ENCODE peak calls at places on chromosomes 7 and 10, in five cellular contexts. One of them, this sample, is unnamed.

GRCh38 chr7:124781907-124782306 is 16.3 kb upstream of the GPR37 start:
- DNase-seq in aorta: no peak
- DNase-seq in activated CD4-positive, CD25-positive, alpha-beta regulatory T cell: no peak
- DNase-seq in T-helper 17 cell: no peak
- DNase-seq in H4: no peak
- DNase-seq in this sample: no peak

GRCh38 chr7:155850001-155850436 is 37.8 kb upstream of the SHH start:
- DNase-seq in H4: no peak
- DNase-seq in aorta: peak
- DNase-seq in T-helper 17 cell: no peak
- DNase-seq in activated CD4-positive, CD25-positive, alpha-beta regulatory T cell: no peak
- DNase-seq in this sample: no peak

GRCh38 chr7:94466516-94466915 is 43.1 kb upstream of the CASD1 start:
- DNase-seq in aorta: no peak
- DNase-seq in T-helper 17 cell: no peak
- DNase-seq in activated CD4-positive, CD25-positive, alpha-beta regulatory T cell: no peak
- DNase-seq in H4: no peak
- DNase-seq in this sample: no peak

GRCh38 chr7:118220583-118220982 is 3.9 kb upstream of the ANKRD7 start:
- DNase-seq in activated CD4-positive, CD25-positive, alpha-beta regulatory T cell: no peak
- DNase-seq in T-helper 17 cell: no peak
- DNase-seq in aorta: no peak
- DNase-seq in H4: no peak
- DNase-seq in this sample: no peak

GRCh38 chr7:90958669-90959068 is 305.6 kb upstream of the FZD1 start:
- DNase-seq in activated CD4-positive, CD25-positive, alpha-beta regulatory T cell: no peak
- DNase-seq in T-helper 17 cell: no peak
- DNase-seq in aorta: no peak
- DNase-seq in H4: no peak
- DNase-seq in this sample: no peak

GRCh38 chr10:357201-357950 is 222.1 kb downstream of the ZMYND11 start:
- DNase-seq in activated CD4-positive, CD25-positive, alpha-beta regulatory T cell: no peak
- DNase-seq in H4: no peak
- DNase-seq in T-helper 17 cell: no peak
- DNase-seq in aorta: no peak
- DNase-seq in this sample: no peak

GRCh38 chr7:33196194-33196593 is 66.8 kb downstream of the BBS9 start:
- DNase-seq in aorta: no peak
- DNase-seq in activated CD4-positive, CD25-positive, alpha-beta regulatory T cell: no peak
- DNase-seq in T-helper 17 cell: no peak
- DNase-seq in H4: no peak
- DNase-seq in this sample: peak

GRCh38 chr7:55593172-55593514 is 20.8 kb upstream of the VOPP1 start:
- DNase-seq in H4: no peak
- DNase-seq in aorta: no peak
- DNase-seq in activated CD4-positive, CD25-positive, alpha-beta regulatory T cell: no peak
- DNase-seq in T-helper 17 cell: no peak
- DNase-seq in this sample: no peak

GRCh38 chr10:117860823-117861222 is 185.9 kb downstream of the RAB11FIP2 start:
- DNase-seq in activated CD4-positive, CD25-positive, alpha-beta regulatory T cell: no peak
- DNase-seq in aorta: no peak
- DNase-seq in H4: no peak
- DNase-seq in T-helper 17 cell: no peak
- DNase-seq in this sample: peak

GRCh38 chr10:27223964-27224363 is 16.6 kb downstream of the ACBD5 start:
- DNase-seq in H4: peak
- DNase-seq in T-helper 17 cell: peak
- DNase-seq in activated CD4-positive, CD25-positive, alpha-beta regulatory T cell: peak
- DNase-seq in aorta: no peak
- DNase-seq in this sample: peak

GRCh38 chr7:73865738-73866445 is 4.9 kb downstream of the TMEM270 start:
- DNase-seq in aorta: no peak
- DNase-seq in H4: peak
- DNase-seq in activated CD4-positive, CD25-positive, alpha-beta regulatory T cell: no peak
- DNase-seq in T-helper 17 cell: no peak
- DNase-seq in this sample: peak

GRCh38 chr7:82376739-82377138 is 66.8 kb downstream of the CACNA2D1 start:
- DNase-seq in T-helper 17 cell: no peak
- DNase-seq in activated CD4-positive, CD25-positive, alpha-beta regulatory T cell: no peak
- DNase-seq in H4: no peak
- DNase-seq in aorta: no peak
- DNase-seq in this sample: no peak

GRCh38 chr10:102375250-102375649 is 20.3 kb upstream of the NFKB2 start:
- DNase-seq in aorta: no peak
- DNase-seq in H4: no peak
- DNase-seq in activated CD4-positive, CD25-positive, alpha-beta regulatory T cell: no peak
- DNase-seq in T-helper 17 cell: no peak
- DNase-seq in this sample: no peak

GRCh38 chr10:132451506-132452215 is 54.7 kb downstream of the PWWP2B start:
- DNase-seq in activated CD4-positive, CD25-positive, alpha-beta regulatory T cell: no peak
- DNase-seq in H4: no peak
- DNase-seq in aorta: peak
- DNase-seq in T-helper 17 cell: no peak
- DNase-seq in this sample: no peak

GRCh38 chr7:91826377-91826776 is 54.1 kb downstream of the MTERF1 start:
- DNase-seq in activated CD4-positive, CD25-positive, alpha-beta regulatory T cell: no peak
- DNase-seq in T-helper 17 cell: no peak
- DNase-seq in H4: no peak
- DNase-seq in aorta: no peak
- DNase-seq in this sample: no peak

GRCh38 chr10:117497736-117498135 is 44.8 kb upstream of the EMX2 start:
- DNase-seq in activated CD4-positive, CD25-positive, alpha-beta regulatory T cell: no peak
- DNase-seq in H4: no peak
- DNase-seq in T-helper 17 cell: no peak
- DNase-seq in aorta: no peak
- DNase-seq in this sample: no peak

GRCh38 chr10:31188792-31189406 is 130.1 kb upstream of the ZEB1 start:
- DNase-seq in aorta: no peak
- DNase-seq in H4: no peak
- DNase-seq in activated CD4-positive, CD25-positive, alpha-beta regulatory T cell: no peak
- DNase-seq in T-helper 17 cell: no peak
- DNase-seq in this sample: no peak

GRCh38 chr7:50197547-50197946 is 104.5 kb upstream of the ZPBP start:
- DNase-seq in activated CD4-positive, CD25-positive, alpha-beta regulatory T cell: no peak
- DNase-seq in H4: peak
- DNase-seq in T-helper 17 cell: no peak
- DNase-seq in aorta: no peak
- DNase-seq in this sample: no peak

GRCh38 chr10:129101232-129101980 is 365.6 kb upstream of the MGMT start:
- DNase-seq in T-helper 17 cell: no peak
- DNase-seq in aorta: no peak
- DNase-seq in activated CD4-positive, CD25-positive, alpha-beta regulatory T cell: no peak
- DNase-seq in H4: no peak
- DNase-seq in this sample: no peak

GRCh38 chr10:7672366-7673134 is 5.8 kb upstream of the ITIH5 start:
- DNase-seq in T-helper 17 cell: no peak
- DNase-seq in H4: no peak
- DNase-seq in activated CD4-positive, CD25-positive, alpha-beta regulatory T cell: no peak
- DNase-seq in aorta: no peak
- DNase-seq in this sample: no peak

This sample was measured in erythroblast.